ENCODE peak calls at places on chromosomes 13 and 19, in five cellular contexts. H is nephron progenitor cell, B is IMR-90, D is GM13977, W is heart right ventricle. V is an unnamed sample.
A peak's percentile ranks its signal among the peaks of the same experiment; 100 is the strongest.

GRCh38 chr19:28737021-28737525 is 475.9 kb downstream of the UQCRFS1 start:
- DNase-seq in H (no peak), B (peak; percentile 44), D (no peak), W (no peak), V (peak; percentile 41)

GRCh38 chr13:109163052-109163413 is 533.6 kb downstream of the MYO16 start:
- DNase-seq in H (no peak), B (no peak), D (no peak), W (no peak), V (no peak)

GRCh38 chr19:15340086-15340485 is 7.7 kb upstream of the BRD4 start:
- DNase-seq in H (no peak), B (no peak), D (no peak), W (no peak), V (no peak)

GRCh38 chr13:99265823-99266426 is 7.7 kb upstream of the GPR18 start:
- DNase-seq in H (no peak), B (peak; percentile 63), D (peak; percentile 24), W (no peak), V (peak; percentile 40)

GRCh38 chr13:44667950-44668349 is 91.8 kb upstream of the TSC22D1 start:
- DNase-seq in H (no peak), B (peak; percentile 53), D (peak; percentile 55), W (no peak), V (peak; percentile 44)

GRCh38 chr19:1882089-1882785 is 3.1 kb downstream of the ABHD17A start:
- DNase-seq in H (no peak), B (no peak), D (no peak), W (no peak), V (no peak)

GRCh38 chr19:21751379-21751778 is 16.0 kb downstream of the ZNF100 start:
- DNase-seq in H (no peak), B (peak; percentile 43), D (no peak), W (no peak), V (no peak)

GRCh38 chr13:59746291-59746962 is 417.3 kb downstream of the DIAPH3 start:
- DNase-seq in H (no peak), B (peak; percentile 62), D (no peak), W (no peak), V (no peak)

GRCh38 chr13:26806891-26807290 is 46.3 kb upstream of the GPR12 start:
- DNase-seq in H (no peak), B (no peak), D (no peak), W (no peak), V (no peak)

GRCh38 chr19:44891016-44891882 is at the start of gene TOMM40:
- DNase-seq in H (peak; percentile 100), B (peak; percentile 100), D (peak; percentile 100), W (no peak), V (no peak)

GRCh38 chr13:97125810-97126738 is 96.1 kb upstream of the MBNL2 start:
- DNase-seq in H (no peak), B (peak; percentile 39), D (peak; percentile 58), W (no peak), V (peak; percentile 63)

GRCh38 chr13:110317496-110318195 is 10.6 kb downstream of the COL4A2 start:
- DNase-seq in H (no peak), B (no peak), D (no peak), W (no peak), V (no peak)

GRCh38 chr13:112955271-112955937 is 13.6 kb upstream of the MCF2L start:
- DNase-seq in H (no peak), B (no peak), D (no peak), W (no peak), V (no peak)

GRCh38 chr19:50327461-50328256 is 1.5 kb downstream of the KCNC3 start:
- DNase-seq in H (no peak), B (no peak), D (peak; percentile 8), W (no peak), V (no peak)

GRCh38 chr19:55441319-55441691 is 1.8 kb downstream of the SHISA7 start:
- DNase-seq in H (no peak), B (no peak), D (no peak), W (no peak), V (no peak)

GRCh38 chr19:45768644-45769053 is 403 bp downstream of the SIX5 start:
- DNase-seq in H (peak; percentile 69), B (peak; percentile 41), D (no peak), W (no peak), V (no peak)

GRCh38 chr13:33129094-33129832 is 113.0 kb downstream of the KL start:
- DNase-seq in H (no peak), B (no peak), D (no peak), W (peak; percentile 36), V (no peak)

GRCh38 chr19:48819366-48819816 is 8.6 kb upstream of the BCAT2 start:
- DNase-seq in H (no peak), B (peak; percentile 79), D (no peak), W (peak; percentile 79), V (no peak)

GRCh38 chr13:45434556-45435371 is 16.6 kb upstream of the SLC25A30 start:
- DNase-seq in H (no peak), B (no peak), D (no peak), W (no peak), V (no peak)

GRCh38 chr13:113792821-113793717 is 34.0 kb downstream of the TMEM255B start:
- DNase-seq in H (no peak), B (no peak), D (no peak), W (no peak), V (no peak)

GRCh38 chr19:48858984-48859710 is 9.3 kb downstream of the PLEKHA4 start:
- DNase-seq in H (no peak), B (no peak), D (peak; percentile 88), W (no peak), V (peak; percentile 85)

GRCh38 chr19:38248421-38248820 is 7.8 kb downstream of the PPP1R14A start:
- DNase-seq in H (no peak), B (no peak), D (no peak), W (no peak), V (no peak)

GRCh38 chr13:65011403-65011802 is 2218.7 kb downstream of the PCDH9 start:
- DNase-seq in H (no peak), B (no peak), D (no peak), W (no peak), V (no peak)

GRCh38 chr19:14871619-14872230 is 14.2 kb downstream of the OR7A17 start:
- DNase-seq in H (no peak), B (peak; percentile 11), D (peak; percentile 33), W (no peak), V (peak; percentile 33)

GRCh38 chr19:3190470-3190770 is 4.7 kb downstream of the NCLN start:
- DNase-seq in H (no peak), B (no peak), D (no peak), W (no peak), V (no peak)

GRCh38 chr13:29901714-29902631 is 51.6 kb upstream of the UBL3 start:
- DNase-seq in H (no peak), B (peak; percentile 97), D (no peak), W (no peak), V (no peak)

GRCh38 chr13:110244926-110245325 is 62.0 kb downstream of the COL4A1 start:
- DNase-seq in H (no peak), B (no peak), D (no peak), W (no peak), V (no peak)

GRCh38 chr19:51692065-51692915 is 840 bp upstream of the SPACA6 start:
- DNase-seq in H (no peak), B (no peak), D (peak; percentile 17), W (no peak), V (no peak)

GRCh38 chr13:114020750-114021463 is 47.0 kb upstream of the C13orf46 start:
- DNase-seq in H (no peak), B (no peak), D (no peak), W (no peak), V (no peak)

GRCh38 chr13:111061338-111062045 is 53.6 kb upstream of the ARHGEF7 start:
- DNase-seq in H (no peak), B (no peak), D (no peak), W (no peak), V (no peak)

GRCh38 chr13:82702513-82702912 is 1179.8 kb downstream of the SLITRK1 start:
- DNase-seq in H (no peak), B (no peak), D (no peak), W (no peak), V (no peak)
- TF ChIP-seq CTCF in H (no peak), B (no peak), D (no peak), W (no peak), V (no peak)

DNA sequence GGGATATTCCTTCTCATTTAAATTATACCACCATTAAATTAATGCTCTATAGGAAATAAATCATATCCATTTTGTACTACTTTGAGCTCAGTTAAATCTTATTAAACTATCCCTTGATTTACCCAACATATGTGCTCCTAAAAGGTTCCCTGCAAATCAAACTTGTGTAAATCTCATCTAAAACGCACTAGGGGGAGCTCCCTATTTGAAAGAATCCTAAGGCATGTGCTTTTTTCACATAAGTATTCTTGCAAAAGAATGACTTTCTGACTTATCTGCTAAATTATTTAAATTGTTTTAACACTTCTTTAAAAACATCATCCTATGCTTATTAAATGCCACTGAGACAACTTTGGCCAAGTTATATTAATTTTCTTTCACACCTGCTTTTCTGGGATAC is 7.9 kb downstream of the INTS6 start:
- DNase-seq in H (no peak), B (peak; percentile 68), D (no peak), W (no peak), V (no peak)
- TF ChIP-seq CTCF in H (no peak), B (peak; percentile 55), D (no peak), W (peak; percentile 57), V (peak; percentile 10)

GRCh38 chr19:12606796-12607195 is 3.8 kb downstream of the ZNF490 start:
- DNase-seq in H (no peak), B (no peak), D (no peak), W (no peak), V (no peak)

GRCh38 chr19:12611361-12611699 is 610 bp downstream of the ZNF791 start:
- DNase-seq in H (peak; percentile 64), B (peak; percentile 74), D (no peak), W (peak; percentile 86), V (no peak)

DNA sequence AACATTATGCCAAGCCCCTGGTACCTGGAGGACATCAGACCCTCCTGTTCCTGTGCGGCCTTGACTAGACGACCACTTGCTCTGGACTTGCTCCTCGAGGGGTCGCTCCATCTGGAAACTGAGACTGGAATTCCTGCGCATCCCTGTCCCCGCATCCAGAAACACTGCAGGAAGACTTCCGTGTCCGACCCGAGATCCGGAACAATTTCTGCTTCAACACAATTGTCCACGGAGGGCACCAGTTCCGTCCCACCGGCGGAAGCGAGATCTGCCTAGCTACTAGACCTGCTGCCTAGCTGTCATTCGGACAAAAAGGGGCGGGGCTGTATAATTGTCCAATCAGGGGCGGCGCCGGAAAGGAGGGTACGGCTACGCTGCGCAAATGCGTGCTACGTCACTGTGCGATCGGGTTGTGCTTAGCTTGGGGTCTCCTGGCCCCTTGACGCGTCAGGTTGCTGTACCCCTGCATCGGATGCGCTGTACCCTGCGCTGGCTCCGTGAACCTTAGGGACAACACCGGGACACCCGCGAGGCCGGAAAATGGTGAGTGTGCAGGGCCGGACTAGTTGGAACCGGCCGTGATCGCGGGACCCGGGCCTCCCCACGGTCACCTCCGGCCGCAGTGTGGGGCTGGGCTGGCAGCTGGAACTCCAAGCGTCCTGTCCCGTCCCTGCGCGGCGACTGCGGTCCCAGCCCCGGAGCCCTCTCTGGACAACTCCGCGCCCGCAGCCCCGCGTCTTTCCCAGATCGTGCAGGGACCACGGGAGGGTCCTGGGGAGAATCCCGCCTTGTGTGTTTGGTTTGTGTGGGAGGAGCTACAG is at the start of the genes ZNF490 and ZNF791:
- DNase-seq in H (peak; percentile 97), B (peak; percentile 97), D (peak; percentile 97), W (peak; percentile 99), V (peak; percentile 96)
- TF ChIP-seq CTCF in H (no peak), B (peak; percentile 18), D (no peak), W (peak; percentile 12), V (no peak)

GRCh38 chr13:39602614-39603366 is at the start of gene LHFPL6:
- DNase-seq in H (peak; percentile 87), B (peak; percentile 77), D (peak; percentile 82), W (peak; percentile 88), V (peak; percentile 87)
- TF ChIP-seq CTCF in H (no peak), B (peak; percentile 60), D (peak; percentile 37), W (peak; percentile 65), V (peak; percentile 25)